ENCODE peak calls at places on chromosome 5, in six cellular contexts. One of them, this sample, is unnamed.

GRCh38 chr5:35458824-35459207 is 158.8 kb upstream of the SPEF2 start:
- DNase-seq in tibial nerve: no peak
- DNase-seq in GM12878: no peak
- DNase-seq in transverse colon: peak; percentile 23
- DNase-seq in H1: no peak
- DNase-seq in SK-N-SH: peak; percentile 24
- DNase-seq in this sample: no peak

GRCh38 chr5:95812100-95812472 is 10.4 kb downstream of the GLRX start:
- DNase-seq in tibial nerve: no peak
- DNase-seq in GM12878: no peak
- DNase-seq in transverse colon: no peak
- DNase-seq in H1: no peak
- DNase-seq in SK-N-SH: peak; percentile 35
- DNase-seq in this sample: no peak

GRCh38 chr5:133957591-133957990 is 10.8 kb downstream of the C5orf15 start:
- DNase-seq in tibial nerve: no peak
- DNase-seq in GM12878: peak; percentile 74
- DNase-seq in transverse colon: no peak
- DNase-seq in H1: no peak
- DNase-seq in SK-N-SH: no peak
- DNase-seq in this sample: no peak

GRCh38 chr5:72559866-72560766 is 52.9 kb upstream of the ZNF366 start:
- DNase-seq in tibial nerve: no peak
- DNase-seq in GM12878: no peak
- DNase-seq in transverse colon: no peak
- DNase-seq in H1: no peak
- DNase-seq in SK-N-SH: no peak
- DNase-seq in this sample: no peak

GRCh38 chr5:98753507-98753906 is 20.0 kb upstream of the RGMB start:
- DNase-seq in tibial nerve: no peak
- DNase-seq in GM12878: no peak
- DNase-seq in transverse colon: no peak
- DNase-seq in H1: no peak
- DNase-seq in SK-N-SH: no peak
- DNase-seq in this sample: no peak

GRCh38 chr5:14185336-14186131 is 42.4 kb downstream of the TRIO start:
- DNase-seq in tibial nerve: no peak
- DNase-seq in GM12878: no peak
- DNase-seq in transverse colon: no peak
- DNase-seq in H1: no peak
- DNase-seq in SK-N-SH: no peak
- DNase-seq in this sample: no peak

GRCh38 chr5:119680080-119680479 is 50.7 kb downstream of the FAM170A start:
- DNase-seq in tibial nerve: no peak
- DNase-seq in GM12878: no peak
- DNase-seq in transverse colon: no peak
- DNase-seq in H1: no peak
- DNase-seq in SK-N-SH: no peak
- DNase-seq in this sample: no peak

GRCh38 chr5:159951387-159951786 is 35.1 kb downstream of the ADRA1B start:
- DNase-seq in tibial nerve: no peak
- DNase-seq in GM12878: no peak
- DNase-seq in transverse colon: no peak
- DNase-seq in H1: peak; percentile 57
- DNase-seq in SK-N-SH: peak; percentile 36
- DNase-seq in this sample: no peak

GRCh38 chr5:158463971-158464370 is 605.0 kb upstream of the CLINT1 start:
- DNase-seq in tibial nerve: peak; percentile 77
- DNase-seq in GM12878: no peak
- DNase-seq in transverse colon: peak; percentile 29
- DNase-seq in H1: no peak
- DNase-seq in SK-N-SH: no peak
- DNase-seq in this sample: peak; percentile 48

DNA sequence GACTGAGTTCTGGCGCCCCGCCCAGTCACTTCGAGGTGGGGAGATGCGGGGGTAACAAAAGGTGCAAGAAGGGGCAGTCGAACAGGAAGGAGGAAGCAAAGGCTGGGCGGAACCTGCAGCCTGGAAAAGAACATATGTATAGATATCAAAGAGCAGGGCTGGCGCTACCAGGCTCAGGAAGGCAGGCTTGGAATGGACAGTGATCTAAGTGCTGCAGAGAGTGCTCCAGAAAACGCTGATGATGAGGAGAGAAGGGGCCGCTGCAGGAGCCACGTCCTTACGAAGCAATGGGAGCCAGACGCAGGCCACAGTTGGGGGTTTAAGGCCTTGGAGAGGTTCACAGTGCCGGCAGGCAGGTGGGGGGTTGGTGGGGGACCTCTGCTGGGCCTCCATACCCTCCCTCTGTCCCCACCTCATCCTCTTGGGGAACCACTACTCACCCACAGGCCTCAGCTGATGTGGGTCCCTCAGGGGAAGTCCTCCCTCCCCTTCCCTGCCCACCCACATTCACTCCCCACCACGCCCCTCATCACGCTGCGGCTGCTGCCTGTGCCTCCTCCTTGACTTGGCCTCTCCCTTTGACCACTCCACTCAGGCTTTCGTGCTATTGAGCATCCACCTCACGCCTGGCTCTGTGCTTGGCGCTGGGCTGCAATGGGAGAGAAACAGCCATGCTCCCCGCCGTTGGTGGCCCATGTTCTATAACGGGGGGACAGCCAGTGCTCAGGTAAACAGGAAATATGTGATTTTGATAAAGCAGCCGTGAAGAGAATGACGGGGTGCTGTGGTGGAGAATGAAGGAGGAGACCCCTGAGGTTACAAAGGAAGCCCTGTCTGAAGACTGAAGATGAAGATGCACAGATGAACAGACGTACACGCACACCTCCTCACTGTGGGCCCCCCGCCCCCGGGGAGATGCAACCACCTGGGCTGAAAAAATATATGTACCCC is 40.5 kb upstream of the RPL26L1 start:
- DNase-seq in tibial nerve: no peak
- DNase-seq in GM12878: no peak
- DNase-seq in transverse colon: peak; percentile 60
- DNase-seq in H1: no peak
- DNase-seq in SK-N-SH: no peak
- DNase-seq in this sample: no peak
- H3K36me3 ChIP-seq in tibial nerve: peaks cover 2% of the 10 kb centered on the region
- H3K36me3 ChIP-seq in GM12878: peaks cover 17% of the 10 kb centered on the region
- H3K36me3 ChIP-seq in transverse colon: no peaks in the 10 kb centered on the region
- H3K36me3 ChIP-seq in H1: peaks cover 42% of the 10 kb centered on the region
- H3K36me3 ChIP-seq in SK-N-SH: peaks cover 34% of the 10 kb centered on the region
- H3K36me3 ChIP-seq in this sample: no peaks in the 10 kb centered on the region

GRCh38 chr5:139745800-139746690 is 49.6 kb upstream of the PSD2 start:
- DNase-seq in tibial nerve: peak; percentile 63
- DNase-seq in GM12878: no peak
- DNase-seq in transverse colon: peak; percentile 66
- DNase-seq in H1: peak; percentile 89
- DNase-seq in SK-N-SH: peak; percentile 85
- DNase-seq in this sample: peak; percentile 66

GRCh38 chr5:139748505-139748826 is 47.1 kb upstream of the PSD2 start:
- DNase-seq in tibial nerve: no peak
- DNase-seq in GM12878: no peak
- DNase-seq in transverse colon: no peak
- DNase-seq in H1: no peak
- DNase-seq in SK-N-SH: no peak
- DNase-seq in this sample: no peak

GRCh38 chr5:139745121-139745799 is 50.3 kb upstream of the PSD2 start:
- DNase-seq in tibial nerve: peak; percentile 20
- DNase-seq in GM12878: no peak
- DNase-seq in transverse colon: no peak
- DNase-seq in H1: peak; percentile 69
- DNase-seq in SK-N-SH: no peak
- DNase-seq in this sample: peak; percentile 42

GRCh38 chr5:139747583-139748504 is 47.8 kb upstream of the PSD2 start:
- DNase-seq in tibial nerve: peak; percentile 32
- DNase-seq in GM12878: no peak
- DNase-seq in transverse colon: peak; percentile 43
- DNase-seq in H1: peak; percentile 77
- DNase-seq in SK-N-SH: peak; percentile 76
- DNase-seq in this sample: peak; percentile 61

GRCh38 chr5:139746691-139747582 is 48.7 kb upstream of the PSD2 start:
- DNase-seq in tibial nerve: no peak
- DNase-seq in GM12878: peak; percentile 66
- DNase-seq in transverse colon: peak; percentile 46
- DNase-seq in H1: peak; percentile 75
- DNase-seq in SK-N-SH: peak; percentile 74
- DNase-seq in this sample: peak; percentile 43
- TF ChIP-seq CTCF in tibial nerve: no peak
- TF ChIP-seq CTCF in GM12878: no peak
- TF ChIP-seq CTCF in transverse colon: no peak
- TF ChIP-seq CTCF in H1: no peak
- TF ChIP-seq CTCF in SK-N-SH: no peak
- TF ChIP-seq CTCF in this sample: no peak

GRCh38 chr5:154107729-154108128 is 69.0 kb downstream of the MFAP3 start:
- DNase-seq in tibial nerve: no peak
- DNase-seq in GM12878: no peak
- DNase-seq in transverse colon: no peak
- DNase-seq in H1: no peak
- DNase-seq in SK-N-SH: no peak
- DNase-seq in this sample: no peak
- TF ChIP-seq EP300 in tibial nerve: no peak
- TF ChIP-seq EP300 in GM12878: no peak
- TF ChIP-seq EP300 in transverse colon: no peak
- TF ChIP-seq EP300 in H1: no peak
- TF ChIP-seq EP300 in SK-N-SH: no peak
- TF ChIP-seq EP300 in this sample: no peak

GRCh38 chr5:179221877-179222220 is 123.4 kb downstream of the ADAMTS2 start:
- DNase-seq in tibial nerve: no peak
- DNase-seq in GM12878: no peak
- DNase-seq in transverse colon: no peak
- DNase-seq in H1: no peak
- DNase-seq in SK-N-SH: no peak
- DNase-seq in this sample: no peak
- H3K36me3 ChIP-seq in tibial nerve: no peaks in the 10 kb centered on the region
- H3K36me3 ChIP-seq in GM12878: no peaks in the 10 kb centered on the region
- H3K36me3 ChIP-seq in transverse colon: no peaks in the 10 kb centered on the region
- H3K36me3 ChIP-seq in H1: no peaks in the 10 kb centered on the region
- H3K36me3 ChIP-seq in SK-N-SH: no peaks in the 10 kb centered on the region
- H3K36me3 ChIP-seq in this sample: no peaks in the 10 kb centered on the region

DNA sequence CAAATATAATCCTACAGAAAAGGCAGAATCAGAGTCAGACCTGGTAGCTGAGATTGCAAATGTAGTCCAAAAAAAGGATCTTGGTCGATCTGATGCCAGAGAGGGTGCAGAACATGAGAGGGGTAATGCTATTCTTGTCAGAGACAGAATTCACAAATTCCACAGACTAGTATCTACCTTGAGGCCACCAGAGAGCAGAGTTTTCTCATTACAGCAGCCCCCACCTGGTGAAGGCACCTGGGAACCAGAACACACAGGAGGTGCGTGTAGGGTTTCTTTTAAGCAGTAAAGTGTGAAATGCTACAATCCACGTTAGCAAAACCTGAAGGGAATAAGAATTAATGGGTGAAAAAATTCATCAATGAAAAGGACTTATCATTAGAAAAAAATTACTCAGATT is 145.8 kb downstream of the GIN1 start:
- DNase-seq in tibial nerve: no peak
- DNase-seq in GM12878: no peak
- DNase-seq in transverse colon: no peak
- DNase-seq in H1: no peak
- DNase-seq in SK-N-SH: no peak
- DNase-seq in this sample: no peak
- TF ChIP-seq CTCF in tibial nerve: no peak
- TF ChIP-seq CTCF in GM12878: no peak
- TF ChIP-seq CTCF in transverse colon: no peak
- TF ChIP-seq CTCF in H1: peak; percentile 43
- TF ChIP-seq CTCF in SK-N-SH: no peak
- TF ChIP-seq CTCF in this sample: no peak